ENCODE peak calls at places on chromosome 10, in six cellular contexts. M, K, R, U, P and B are unnamed samples.

GRCh38 chr10:126222736-126223511 is 165.4 kb downstream of the ADAM12 start:
- DNase-seq in M (no peak), K (no peak), R (no peak), U (no peak), P (no peak), B (no peak)

GRCh38 chr10:1356349-1356748 is 300.2 kb downstream of the WDR37 start:
- DNase-seq in M (no peak), K (no peak), R (no peak), U (no peak), P (no peak), B (no peak)

GRCh38 chr10:43264987-43265798 is 1.7 kb downstream of the RASGEF1A start:
- DNase-seq in M (no peak), K (no peak), R (no peak), U (peak; percentile 34), P (no peak), B (no peak)

GRCh38 chr10:125375210-125375609 is 214.8 kb upstream of the CTBP2 start:
- DNase-seq in M (no peak), K (no peak), R (peak; percentile 32), U (no peak), P (no peak), B (peak; percentile 35)

GRCh38 chr10:59434463-59435326 is 72.3 kb upstream of the FAM13C start:
- DNase-seq in M (no peak), K (no peak), R (no peak), U (no peak), P (no peak), B (no peak)

GRCh38 chr10:79397575-79398303 is 47.7 kb downstream of the ZCCHC24 start:
- DNase-seq in M (peak; percentile 62), K (peak; percentile 64), R (no peak), U (no peak), P (no peak), B (no peak)

GRCh38 chr10:79176949-79177602 is 108.3 kb downstream of the ZMIZ1 start:
- DNase-seq in M (no peak), K (peak; percentile 82), R (no peak), U (no peak), P (no peak), B (no peak)

GRCh38 chr10:112487964-112488363 is 40.9 kb downstream of the VTI1A start:
- DNase-seq in M (no peak), K (no peak), R (no peak), U (no peak), P (no peak), B (no peak)

GRCh38 chr10:36188461-36188860 is 546.4 kb upstream of the FZD8 start:
- DNase-seq in M (no peak), K (no peak), R (no peak), U (no peak), P (no peak), B (no peak)

GRCh38 chr10:24132741-24133140 is 76.2 kb upstream of the KIAA1217 start:
- DNase-seq in M (no peak), K (no peak), R (no peak), U (no peak), P (no peak), B (no peak)

GRCh38 chr10:110016037-110016436 is 8.3 kb downstream of the ADD3 start:
- DNase-seq in M (peak; percentile 17), K (no peak), R (peak; percentile 41), U (no peak), P (no peak), B (no peak)
- TF ChIP-seq CTCF in M (peak; percentile 39), K (no peak), R (peak; percentile 51), U (peak; percentile 17), P (peak; percentile 20), B (no peak)

GRCh38 chr10:115566867-115567266 is 473.7 kb downstream of the ATRNL1 start:
- DNase-seq in M (no peak), K (no peak), R (no peak), U (no peak), P (no peak), B (peak; percentile 2)
- TF ChIP-seq CTCF in M (no peak), K (no peak), R (no peak), U (no peak), P (no peak), B (no peak)

DNA sequence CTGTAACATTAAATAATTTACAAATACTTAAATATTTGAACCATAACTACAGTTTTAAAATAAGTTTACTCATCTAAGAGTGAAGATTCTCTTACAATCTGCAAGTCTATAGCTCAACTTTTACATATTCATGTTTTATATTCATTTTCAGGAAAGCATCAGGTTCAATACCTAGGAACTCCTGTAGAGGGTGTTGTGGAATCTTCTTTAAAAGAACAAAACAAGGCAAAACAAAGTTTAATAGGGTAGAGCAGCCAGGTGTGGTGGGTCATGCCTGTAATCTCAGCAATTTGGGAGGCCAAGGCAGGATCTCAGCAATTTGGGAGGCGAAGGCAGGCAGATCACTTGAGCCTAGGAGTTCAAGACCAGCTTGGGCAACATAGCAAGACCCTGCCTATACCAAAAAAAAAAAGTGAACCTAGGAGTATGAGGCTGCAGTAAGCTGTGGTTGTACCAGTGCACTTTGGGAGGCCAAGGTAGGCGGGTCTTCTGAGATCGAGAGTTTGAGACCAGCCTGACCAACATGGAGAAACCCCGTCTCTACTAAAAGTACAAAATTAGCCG is 45.1 kb downstream of the ST8SIA6 start:
- DNase-seq in M (no peak), K (no peak), R (no peak), U (no peak), P (no peak), B (no peak)
- TF ChIP-seq CTCF in M (peak; percentile 32), K (no peak), R (peak; percentile 16), U (no peak), P (peak; percentile 64), B (no peak)

GRCh38 chr10:83312570-83312969 is 826.7 kb upstream of the GHITM start:
- DNase-seq in M (no peak), K (no peak), R (no peak), U (no peak), P (no peak), B (no peak)

GRCh38 chr10:83310688-83311087 is 828.6 kb upstream of the GHITM start:
- DNase-seq in M (no peak), K (no peak), R (no peak), U (no peak), P (no peak), B (no peak)
- TF ChIP-seq CTCF in M (peak; percentile 14), K (no peak), R (no peak), U (no peak), P (no peak), B (no peak)

GRCh38 chr10:49330127-49330665 is 31.2 kb downstream of the C10orf71 start:
- DNase-seq in M (no peak), K (no peak), R (no peak), U (no peak), P (no peak), B (no peak)
- TF ChIP-seq CTCF in M (no peak), K (no peak), R (no peak), U (no peak), P (no peak), B (no peak)

GRCh38 chr10:70053896-70054641 is 1.4 kb downstream of the MACROH2A2 start:
- DNase-seq in M (peak; percentile 47), K (peak; percentile 57), R (peak; percentile 43), U (peak; percentile 27), P (no peak), B (peak; percentile 78)
- TF ChIP-seq CTCF in M (peak; percentile 53), K (no peak), R (peak; percentile 8), U (no peak), P (peak; percentile 36), B (peak; percentile 28)

DNA sequence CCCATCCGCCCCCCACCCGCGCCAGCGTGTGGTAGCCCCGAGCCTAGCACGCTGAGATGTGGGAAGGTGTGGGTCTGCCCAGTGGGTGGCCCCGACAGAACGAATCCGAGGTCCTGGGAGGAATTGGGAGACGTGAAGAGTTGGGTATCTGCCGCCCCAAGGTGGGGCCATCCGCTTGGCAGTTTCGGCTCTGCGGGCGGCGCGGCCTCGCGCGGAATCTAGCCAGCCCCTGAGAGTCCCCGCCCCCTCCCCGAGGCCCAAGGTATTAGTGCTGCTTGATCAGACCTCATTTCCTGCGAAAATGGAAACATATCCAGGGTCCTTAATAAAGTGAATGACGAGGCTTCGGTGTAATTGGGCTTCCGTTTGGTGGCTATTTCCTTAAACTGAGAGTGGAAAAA is 13.1 kb downstream of the LBX1 start:
- DNase-seq in M (no peak), K (no peak), R (no peak), U (no peak), P (no peak), B (no peak)
- TF ChIP-seq CTCF in M (no peak), K (no peak), R (no peak), U (no peak), P (no peak), B (no peak)